ENCODE peak calls at places on chromosomes 1 and 21, in seven cellular contexts. E, Z, R, S, O, W and J are unnamed samples.

GRCh38 chr1:48741380-48741779 is 35.3 kb downstream of the BEND5 start:
- DNase-seq in S (no peak), E (no peak), Z (no peak), O (no peak), R (no peak), W (no peak), J (no peak)

GRCh38 chr1:121515235-121515634 is 330.5 kb downstream of the SRGAP2C start:
- DNase-seq in R (no peak), E (no peak), W (no peak), O (no peak), Z (no peak), S (no peak), J (no peak)

GRCh38 chr1:66295821-66296220 is 238.1 kb upstream of the SGIP1 start:
- DNase-seq in W (no peak), O (no peak), E (no peak), Z (no peak), R (no peak), S (no peak), J (no peak)

GRCh38 chr1:29388884-29389283 is 152.6 kb downstream of the PTPRU start:
- DNase-seq in E (no peak), S (no peak), Z (no peak), R (no peak), W (no peak), O (no peak), J (no peak)

GRCh38 chr1:115976900-115977480 is 677 bp downstream of the SLC22A15 start:
- DNase-seq in O (no peak), S (no peak), Z (no peak), W (no peak), E (no peak), R (no peak), J (no peak)

GRCh38 chr1:207831517-207832327 is 79.2 kb downstream of the CD34 start:
- DNase-seq in W (no peak), Z (no peak), E (no peak), R (no peak), O (no peak), S (no peak), J (peak; percentile 72)

GRCh38 chr1:228889289-228889688 is 154.0 kb downstream of the RHOU start:
- DNase-seq in O (no peak), R (no peak), E (no peak), W (no peak), Z (no peak), S (no peak), J (no peak)

GRCh38 chr1:54850082-54850730 is 36.8 kb downstream of the DHCR24 start:
- DNase-seq in E (no peak), S (no peak), W (no peak), O (no peak), Z (no peak), R (no peak), J (no peak)

GRCh38 chr1:39895731-39896480 is 5.8 kb downstream of the MYCL start:
- DNase-seq in E (no peak), W (no peak), Z (no peak), S (no peak), R (no peak), O (no peak), J (no peak)

GRCh38 chr1:9153152-9153551 is 24.2 kb upstream of the GPR157 start:
- DNase-seq in O (no peak), E (no peak), R (no peak), W (no peak), Z (no peak), S (no peak), J (no peak)

GRCh38 chr1:234758851-234759250 is 148.9 kb upstream of the IRF2BP2 start:
- DNase-seq in E (no peak), W (no peak), O (no peak), Z (no peak), R (no peak), S (no peak), J (no peak)

GRCh38 chr21:34498623-34499022 is 13.4 kb downstream of the KCNE1 start:
- DNase-seq in W (peak; percentile 69), O (no peak), E (no peak), Z (no peak), S (no peak), R (no peak), J (no peak)

GRCh38 chr1:92210701-92211100 is 7.0 kb upstream of the C1orf146 start:
- DNase-seq in S (no peak), E (peak; percentile 44), W (peak; percentile 13), O (peak; percentile 92), Z (no peak), R (no peak), J (no peak)

GRCh38 chr1:173995475-173995874 is 26.7 kb downstream of the RC3H1 start:
- DNase-seq in O (no peak), S (no peak), E (no peak), Z (no peak), W (no peak), R (no peak), J (no peak)

GRCh38 chr1:176206006-176206960 is 803 bp downstream of the COP1 start:
- DNase-seq in O (peak; percentile 44), W (peak; percentile 31), E (no peak), Z (peak; percentile 71), S (no peak), R (no peak), J (peak; percentile 54)

GRCh38 chr1:96845464-96845863 is 123.9 kb downstream of the PTBP2 start:
- DNase-seq in W (no peak), S (no peak), Z (no peak), R (no peak), O (peak; percentile 35), E (peak; percentile 25), J (peak; percentile 47)

GRCh38 chr1:25520446-25521061 is 22.9 kb upstream of the LDLRAP1 start:
- DNase-seq in Z (no peak), S (no peak), R (peak; percentile 46), O (peak; percentile 48), W (peak; percentile 81), E (peak; percentile 38), J (peak; percentile 77)

GRCh38 chr1:29703596-29703995 is 467.3 kb downstream of the PTPRU start:
- DNase-seq in W (peak; percentile 62), Z (no peak), R (no peak), E (peak; percentile 3), S (no peak), O (peak; percentile 3), J (peak; percentile 22)

GRCh38 chr21:7917729-7918128 is 2603.7 kb upstream of the TPTE start:
- DNase-seq in S (no peak), W (no peak), E (no peak), R (no peak), Z (no peak), O (no peak), J (no peak)

GRCh38 chr1:204283711-204284651 is 70.2 kb upstream of the GOLT1A start:
- DNase-seq in W (no peak), S (no peak), O (no peak), R (no peak), E (no peak), Z (no peak), J (no peak)

GRCh38 chr1:159581422-159581821 is 6.2 kb upstream of the APCS start:
- DNase-seq in R (no peak), E (no peak), Z (no peak), W (peak; percentile 3), O (no peak), S (no peak), J (no peak)

GRCh38 chr1:196661345-196661744 is 9.5 kb downstream of the CFH start:
- DNase-seq in R (no peak), O (no peak), E (no peak), W (no peak), S (no peak), Z (no peak), J (no peak)